ENCODE peak calls at places on chromosomes 4 and X, in five cellular contexts. V is GM04504, T is Kasumi-1, L is NCI-H748 treated with DMSO at 0.1 percent for 48 hours, S is fibroblast of lung. N is an unnamed sample.
A peak's percentile ranks its signal among the peaks of the same experiment; 100 is the strongest.

GRCh38 chrX:21374163-21374993 is at the start of gene CNKSR2:
- DNase-seq in V (no peak), T (peak; percentile 40), L (peak; percentile 50), S (peak; percentile 19), N (no peak)

GRCh38 chr4:109406337-109406931 is 27.2 kb upstream of the SEC24B start:
- DNase-seq in S (peak; percentile 78), V (peak; percentile 21), T (peak; percentile 71), L (no peak), N (peak; percentile 77)

GRCh38 chrX:153687121-153688039 is at the start of gene SLC6A8:
- DNase-seq in V (peak; percentile 27), T (no peak), S (peak; percentile 52), L (no peak), N (no peak)

GRCh38 chr4:7799306-7799705 is 140.4 kb downstream of the AFAP1 start:
- DNase-seq in S (no peak), T (no peak), L (no peak), V (no peak), N (no peak)

GRCh38 chr4:89111833-89112563 is 665 bp downstream of the TIGD2 start:
- DNase-seq in V (peak; percentile 68), T (peak; percentile 18), S (peak; percentile 97), L (no peak), N (peak; percentile 38)

GRCh38 chrX:136049608-136050007 is 64.4 kb downstream of the SLC9A6 start:
- DNase-seq in L (no peak), S (no peak), V (no peak), T (no peak), N (no peak)

GRCh38 chr4:81482344-81482743 is 10.6 kb upstream of the RASGEF1B start:
- DNase-seq in L (no peak), V (no peak), T (peak; percentile 56), S (no peak), N (no peak)

GRCh38 chrX:13774696-13775095 is 40.1 kb downstream of the OFD1 start:
- DNase-seq in T (no peak), S (no peak), V (no peak), L (no peak), N (no peak)

GRCh38 chrX:65673857-65674350 is 6.5 kb downstream of the MSN start:
- DNase-seq in T (no peak), S (peak; percentile 67), L (no peak), V (no peak), N (no peak)

GRCh38 chr4:110294165-110294564 is 95.8 kb upstream of the ELOVL6 start:
- DNase-seq in L (no peak), V (no peak), T (no peak), S (peak; percentile 15), N (no peak)

GRCh38 chr4:134027931-134028330 is 173.7 kb downstream of the PABPC4L start:
- DNase-seq in T (no peak), L (no peak), S (peak; percentile 76), V (peak; percentile 71), N (peak; percentile 88)

GRCh38 chrX:15567886-15568616 is 32.7 kb downstream of the ACE2 start:
- DNase-seq in S (peak; percentile 9), T (no peak), L (peak; percentile 26), V (no peak), N (no peak)

GRCh38 chrX:154734101-154734781 is 16.6 kb downstream of the GAB3 start:
- DNase-seq in L (no peak), V (no peak), T (peak; percentile 80), S (peak; percentile 83), N (no peak)

GRCh38 chr4:182143822-182144620 is 99.2 kb upstream of the TENM3 start:
- DNase-seq in S (peak; percentile 82), L (peak; percentile 61), V (peak; percentile 60), T (peak; percentile 39), N (peak; percentile 62)

GRCh38 chr4:73751166-73751565 is 10.8 kb downstream of the CXCL8 start:
- DNase-seq in V (no peak), T (no peak), S (no peak), L (no peak), N (no peak)

GRCh38 chr4:3479358-3480101 is 16.4 kb downstream of the DOK7 start:
- DNase-seq in L (no peak), V (no peak), T (no peak), S (no peak), N (no peak)

GRCh38 chr4:110611968-110612447 is 10.9 kb downstream of the PITX2 start:
- DNase-seq in T (no peak), S (no peak), L (no peak), V (no peak), N (no peak)

GRCh38 chrX:143306991-143307965 is 210.0 kb downstream of the SPANXN3 start:
- DNase-seq in L (peak; percentile 32), S (no peak), V (no peak), T (no peak), N (no peak)

GRCh38 chr4:7420661-7421040 is 14.1 kb downstream of the PSAPL1 start:
- DNase-seq in L (no peak), S (no peak), V (no peak), T (no peak), N (no peak)

GRCh38 chr4:166527500-166527899 is 654.5 kb downstream of the TLL1 start:
- DNase-seq in L (no peak), T (no peak), V (no peak), S (peak; percentile 1), N (peak; percentile 90)

GRCh38 chr4:170872794-170873193 is 783.0 kb upstream of the AADAT start:
- DNase-seq in S (no peak), V (no peak), T (no peak), L (no peak), N (no peak)

GRCh38 chr4:23297327-23297726 is 592.5 kb downstream of the PPARGC1A start:
- DNase-seq in V (no peak), T (no peak), S (no peak), L (no peak), N (no peak)

GRCh38 chr4:82223715-82224114 is 150.1 kb downstream of the HNRNPD start:
- DNase-seq in V (no peak), L (no peak), S (no peak), T (peak; percentile 96), N (no peak)